ENCODE peak calls at places on chromosomes 4 and X, in six cellular contexts. N is lower lobe of right lung, B is GM23248, W is IMR-90, C is heart left ventricle, V is MM.1S. D is an unnamed sample.

GRCh38 chr4:172666711-172667368 is 501.8 kb upstream of the GALNT7 start:
- DNase-seq in B (peak; percentile 41), W (peak; percentile 22), C (no peak), V (no peak), N (no peak), D (no peak)

GRCh38 chr4:99669084-99669483 is 11.5 kb upstream of the C4orf54 start:
- DNase-seq in B (peak; percentile 23), W (no peak), N (no peak), V (no peak), C (no peak), D (no peak)

GRCh38 chr4:101114936-101115372 is 232.4 kb downstream of the PPP3CA start:
- DNase-seq in W (peak; percentile 83), C (no peak), B (peak; percentile 72), N (no peak), V (no peak), D (no peak)

GRCh38 chrX:20409991-20410390 is 143.3 kb upstream of the RPS6KA3 start:
- DNase-seq in B (no peak), V (no peak), W (no peak), C (no peak), N (no peak), D (no peak)

GRCh38 chrX:11580789-11581188 is 84.9 kb downstream of the ARHGAP6 start:
- DNase-seq in N (no peak), W (no peak), C (no peak), V (no peak), B (no peak), D (no peak)

GRCh38 chrX:153768311-153769157 is 4.5 kb downstream of the PLXNB3 start:
- DNase-seq in W (no peak), C (no peak), V (no peak), B (no peak), N (peak; percentile 21), D (peak; percentile 5)

GRCh38 chrX:15930585-15930984 is 76.0 kb upstream of the AP1S2 start:
- DNase-seq in B (peak; percentile 36), V (no peak), W (peak; percentile 66), N (no peak), C (no peak), D (no peak)

GRCh38 chr4:155799106-155799793 is 40.4 kb downstream of the GUCY1B1 start:
- DNase-seq in W (peak; percentile 47), C (no peak), V (no peak), N (no peak), B (peak; percentile 52), D (no peak)

GRCh38 chrX:10922158-10922557 is 189.0 kb upstream of the HCCS start:
- DNase-seq in B (peak; percentile 84), W (peak; percentile 86), C (no peak), V (no peak), N (no peak), D (no peak)

GRCh38 chrX:153953342-153953830 is 8.9 kb upstream of the RENBP start:
- DNase-seq in C (peak; percentile 63), B (peak; percentile 66), N (peak; percentile 70), W (peak; percentile 50), V (peak; percentile 56), D (peak; percentile 56)

GRCh38 chr4:88623097-88623496 is 30.8 kb downstream of the HERC3 start:
- DNase-seq in V (no peak), W (peak; percentile 86), C (no peak), N (no peak), B (peak; percentile 99), D (no peak)

GRCh38 chr4:118018381-118018780 is 15.9 kb upstream of the NDST3 start:
- DNase-seq in V (no peak), W (no peak), N (no peak), C (no peak), B (no peak), D (no peak)

GRCh38 chrX:129783176-129783776 is 3.5 kb downstream of the SASH3 start:
- DNase-seq in W (no peak), B (no peak), V (no peak), N (no peak), C (no peak), D (no peak)

GRCh38 chrX:47566841-47567240 is 5.8 kb downstream of the ARAF start:
- DNase-seq in W (no peak), N (no peak), C (no peak), B (no peak), V (no peak), D (no peak)
- H3K36me3 ChIP-seq in W (peaks cover 37% of the 10 kb centered on the region), N (peaks cover 79% of the 10 kb centered on the region), C (peaks cover 80% of the 10 kb centered on the region), B (no peaks in the 10 kb centered on the region), V (no peaks in the 10 kb centered on the region), D (peaks cover 82% of the 10 kb centered on the region)

DNA sequence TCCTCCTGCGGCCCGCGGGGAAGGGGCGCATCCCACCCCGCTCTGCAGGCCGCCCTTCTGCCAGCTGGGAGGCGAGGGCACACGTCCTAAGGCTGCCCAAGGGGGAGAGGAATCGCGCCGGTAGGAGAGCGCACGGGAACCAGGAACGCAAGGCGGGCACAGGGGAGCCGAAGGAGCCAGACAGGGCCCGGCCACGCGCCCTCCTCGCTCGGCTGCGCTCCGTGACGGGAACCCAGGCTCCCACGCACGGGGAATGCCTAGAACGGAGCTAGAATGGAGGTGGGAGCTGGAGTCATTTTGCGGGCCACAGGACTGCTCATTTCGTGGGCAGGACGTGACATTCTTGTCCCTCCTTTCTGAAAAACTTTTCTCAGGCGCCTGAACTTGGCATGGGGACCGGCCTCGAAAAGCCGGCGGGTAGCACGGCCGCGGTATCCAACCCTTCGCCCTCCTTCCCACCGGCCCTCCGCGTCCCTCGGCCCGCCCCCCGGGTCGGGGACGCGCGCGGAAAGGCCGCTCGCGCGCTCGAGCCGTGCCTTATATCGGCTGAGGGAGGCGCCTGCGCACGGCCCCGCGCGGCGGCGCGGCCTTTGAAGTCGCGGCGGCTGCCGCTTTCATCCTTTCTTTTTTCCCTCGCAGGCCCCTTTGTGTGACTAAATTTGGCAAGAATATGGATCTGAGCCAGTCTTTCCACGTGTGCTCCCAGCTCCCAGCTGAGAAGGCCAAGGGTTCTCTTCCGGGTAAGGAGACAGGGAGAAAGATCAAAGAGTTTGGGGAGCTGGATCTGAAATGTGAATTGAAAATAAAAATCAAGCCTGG is 4.3 kb upstream of the LEF1 start:
- DNase-seq in C (peak; percentile 42), V (peak; percentile 81), N (peak; percentile 53), B (peak; percentile 38), W (no peak), D (peak; percentile 15)
- H3K27ac ChIP-seq in C (no peak overlapping the region), V (peak overlapping the region; percentile 64), N (peak overlapping the region; percentile 73), B (no peak overlapping the region), W (no peak overlapping the region), D (no peak overlapping the region)

GRCh38 chr4:17624821-17625220 is 10.4 kb downstream of the MED28 start:
- DNase-seq in B (no peak), C (no peak), V (no peak), W (no peak), N (no peak), D (no peak)
- H3K36me3 ChIP-seq in B (peaks cover 72% of the 10 kb centered on the region), C (peaks cover 100% of the 10 kb centered on the region), V (peaks cover 20% of the 10 kb centered on the region), W (peaks cover 64% of the 10 kb centered on the region), N (peaks cover 99% of the 10 kb centered on the region), D (peaks cover 98% of the 10 kb centered on the region)

DNA sequence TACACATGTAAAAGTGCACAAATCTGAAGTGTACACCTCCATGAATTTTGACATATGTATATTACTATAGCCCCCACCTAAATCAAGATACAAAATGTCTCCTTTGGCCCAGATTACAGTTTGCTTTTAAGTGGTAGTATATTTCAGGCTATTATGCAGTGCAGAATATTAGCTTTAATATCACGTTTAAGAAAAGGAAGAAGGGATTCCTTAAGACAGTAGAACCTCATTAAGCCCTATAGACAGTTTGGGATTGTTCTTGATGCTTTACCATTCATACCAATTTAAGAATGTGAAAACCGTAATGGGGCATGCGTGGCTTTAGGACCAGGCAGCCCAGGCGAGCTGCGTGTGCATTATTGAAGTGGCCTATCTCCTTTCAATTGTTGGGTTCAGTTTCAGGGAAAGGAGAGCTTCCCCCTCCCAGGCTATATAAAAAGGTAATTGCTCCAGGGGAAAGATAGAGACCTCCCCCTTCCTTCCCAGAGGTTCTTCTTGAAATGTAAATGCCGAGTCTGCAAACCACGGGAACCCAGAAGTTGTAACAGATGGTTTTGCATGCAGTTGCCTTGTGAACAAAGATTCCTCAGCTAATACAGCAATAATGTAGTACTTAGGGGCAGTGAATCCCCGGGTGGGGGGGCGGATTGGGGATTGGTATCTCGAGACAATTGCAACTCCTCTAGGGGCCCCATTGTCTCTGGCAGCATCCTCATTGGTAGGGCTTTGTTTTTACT is 106.1 kb downstream of the UCHL1 start:
- DNase-seq in N (no peak), V (no peak), C (no peak), B (peak; percentile 24), W (no peak), D (no peak)
- H3K27ac ChIP-seq in N (peak overlapping the region; percentile 87), V (no peak overlapping the region), C (peak overlapping the region; percentile 94), B (peak overlapping the region; percentile 61), W (no peak overlapping the region), D (peak overlapping the region; percentile 94)

DNA sequence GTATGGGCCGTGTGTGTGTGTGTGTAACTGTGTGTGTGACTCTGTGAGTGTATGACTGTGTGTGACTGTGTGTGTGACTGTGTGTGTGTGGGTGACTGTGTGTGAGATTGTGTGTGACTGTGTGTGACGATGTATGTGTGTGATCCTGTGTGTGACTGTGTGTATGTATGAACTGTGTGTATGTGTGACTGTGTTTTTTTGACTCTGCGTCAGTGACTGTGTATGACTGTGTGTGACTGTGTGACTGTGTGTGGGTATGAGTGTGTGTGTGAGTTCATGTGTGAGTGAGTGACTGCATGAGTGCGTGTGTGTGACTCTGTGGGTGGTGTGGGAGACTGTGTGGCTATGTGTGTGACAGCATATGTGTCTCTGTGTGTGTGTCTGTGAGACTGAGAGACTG is 81.8 kb downstream of the ZNF718 start:
- DNase-seq in B (no peak), N (no peak), C (no peak), V (no peak), W (no peak), D (no peak)
- H3K36me3 ChIP-seq in B (no peaks in the 10 kb centered on the region), N (no peaks in the 10 kb centered on the region), C (no peaks in the 10 kb centered on the region), V (no peaks in the 10 kb centered on the region), W (no peaks in the 10 kb centered on the region), D (no peaks in the 10 kb centered on the region)

GRCh38 chr4:40586034-40586433 is 43.6 kb downstream of the RBM47 start:
- DNase-seq in N (no peak), C (no peak), V (no peak), W (peak; percentile 47), B (peak; percentile 54), D (no peak)

GRCh38 chr4:40586729-40587128 is 42.9 kb downstream of the RBM47 start:
- DNase-seq in B (no peak), W (no peak), V (no peak), C (no peak), N (no peak), D (no peak)

GRCh38 chr4:40583850-40584439 is 45.7 kb downstream of the RBM47 start:
- DNase-seq in C (no peak), B (no peak), W (no peak), N (no peak), V (no peak), D (no peak)

GRCh38 chr4:40585201-40585789 is 44.4 kb downstream of the RBM47 start:
- DNase-seq in N (no peak), W (no peak), B (no peak), C (no peak), V (no peak), D (no peak)

DNA sequence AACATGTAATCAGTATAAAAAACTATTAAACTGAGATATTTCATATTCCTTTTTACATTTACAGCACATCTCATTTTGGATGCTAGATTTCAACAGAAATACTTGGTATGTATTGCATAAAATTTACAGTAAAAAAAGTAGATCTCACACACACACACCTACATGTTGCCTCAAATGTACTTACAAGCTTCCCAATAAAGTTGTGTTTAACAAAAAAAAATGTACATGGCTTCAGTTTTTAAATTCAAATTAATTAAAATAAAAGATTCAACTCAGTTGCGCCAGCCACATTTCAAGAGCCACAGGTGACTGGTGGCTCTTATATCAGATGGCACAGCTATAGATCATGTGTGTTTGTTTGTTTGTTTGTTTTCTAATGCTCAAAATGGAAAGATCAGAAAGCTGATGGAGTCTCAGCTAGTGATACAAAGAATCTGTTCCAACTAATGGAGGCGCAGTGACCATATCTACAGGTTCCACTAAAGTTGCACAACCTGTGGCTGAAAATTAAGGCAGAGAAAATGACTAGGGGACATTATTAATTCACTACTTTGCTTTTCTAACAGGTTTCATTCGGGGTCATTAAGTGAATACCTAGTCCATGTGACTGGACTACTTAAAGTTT is 45.0 kb downstream of the RBM47 start:
- DNase-seq in W (no peak), C (no peak), B (no peak), N (no peak), V (no peak), D (no peak)
- H3K27ac ChIP-seq in W (no peak overlapping the region), C (no peak overlapping the region), B (no peak overlapping the region), N (no peak overlapping the region), V (no peak overlapping the region), D (no peak overlapping the region)